ENCODE peak calls at places on chromosomes 3 and 15, in five cellular contexts. W, Z, I, U and L are unnamed samples.

GRCh38 chr15:38254065-38254883 is 1.6 kb downstream of the SPRED1 start:
- DNase-seq in W (peak), Z (peak), I (peak), U (no peak), L (peak)

GRCh38 chr3:126777366-126777765 is 73.3 kb downstream of the CHCHD6 start:
- DNase-seq in W (no peak), Z (no peak), I (no peak), U (no peak), L (peak)

GRCh38 chr3:170128259-170128976 is 53.1 kb downstream of the PHC3 start:
- DNase-seq in W (peak), Z (no peak), I (no peak), U (no peak), L (no peak)

GRCh38 chr15:97902140-97902780 is 58.2 kb upstream of the ARRDC4 start:
- DNase-seq in W (no peak), Z (peak), I (no peak), U (no peak), L (peak)

GRCh38 chr15:84889313-84889990 is 5.0 kb downstream of the SLC28A1 start:
- DNase-seq in W (no peak), Z (no peak), I (no peak), U (no peak), L (no peak)

GRCh38 chr3:58386966-58387365 is 46.7 kb downstream of the PDHB start:
- DNase-seq in W (peak), Z (peak), I (no peak), U (no peak), L (peak)

GRCh38 chr3:181253796-181254195 is 264.3 kb upstream of the DNAJC19 start:
- DNase-seq in W (no peak), Z (no peak), I (no peak), U (no peak), L (no peak)

GRCh38 chr15:77609558-77609957 is 23.2 kb downstream of the LINGO1 start:
- DNase-seq in W (no peak), Z (no peak), I (no peak), U (no peak), L (no peak)

GRCh38 chr15:70470556-70471191 is 292.7 kb downstream of the UACA start:
- DNase-seq in W (no peak), Z (no peak), I (no peak), U (no peak), L (no peak)

GRCh38 chr3:185351371-185351770 is 11.6 kb upstream of the MAP3K13 start:
- DNase-seq in W (no peak), Z (peak), I (no peak), U (no peak), L (peak)

GRCh38 chr3:94285874-94286273 is 223.0 kb downstream of the NSUN3 start:
- DNase-seq in W (peak), Z (peak), I (no peak), U (no peak), L (no peak)

GRCh38 chr3:138854204-138854603 is 19.5 kb upstream of the PIK3CB start:
- DNase-seq in W (no peak), Z (no peak), I (no peak), U (no peak), L (no peak)

GRCh38 chr3:39234041-39234440 is 41.6 kb upstream of the XIRP1 start:
- DNase-seq in W (no peak), Z (no peak), I (no peak), U (no peak), L (no peak)

GRCh38 chr3:60064210-60065178 is 1014.7 kb upstream of the CFAP20DC start:
- DNase-seq in W (peak), Z (peak), I (no peak), U (no peak), L (peak)

GRCh38 chr3:5250467-5251195 is 63.1 kb downstream of the EDEM1 start:
- DNase-seq in W (peak), Z (no peak), I (no peak), U (no peak), L (no peak)

GRCh38 chr3:88986834-88987233 is 120.6 kb upstream of the EPHA3 start:
- DNase-seq in W (peak), Z (peak), I (no peak), U (no peak), L (peak)

GRCh38 chr15:87710406-87710805 is 546.1 kb downstream of the NTRK3 start:
- DNase-seq in W (peak), Z (no peak), I (no peak), U (no peak), L (peak)

GRCh38 chr3:60588806-60589205 is 662.4 kb downstream of the FHIT start:
- DNase-seq in W (no peak), Z (peak), I (no peak), U (no peak), L (peak)